ENCODE peak calls at places on chromosome 3, in nine cellular contexts. C is stomach; X is progenitor cell of endocrine pancreas; V is CD8-positive, alpha-beta T cell; L is hepatocyte; O is mammary epithelial cell; E is astrocyte; A is right lobe of liver; S is fibroblast of lung. U is an unnamed sample.

GRCh38 chr3:48561045-48561736 is 2.4 kb downstream of the UCN2 start:
- DNase-seq in X (peak; percentile 56), L (peak; percentile 71), S (peak; percentile 63), A (no peak), V (no peak), E (peak; percentile 39), O (no peak), C (peak; percentile 45), U (no peak)

GRCh38 chr3:53730565-53730964 is 115.7 kb downstream of the CHDH start:
- DNase-seq in S (no peak), A (no peak), X (no peak), C (no peak), L (no peak), O (no peak), V (no peak), E (peak; percentile 26), U (no peak)

GRCh38 chr3:18466136-18466535 is 41.0 kb upstream of the SATB1 start:
- DNase-seq in L (no peak), V (no peak), S (no peak), E (no peak), A (no peak), O (no peak), X (no peak), C (no peak), U (no peak)

GRCh38 chr3:190217081-190217480 is 96.4 kb upstream of the P3H2 start:
- DNase-seq in X (no peak), C (no peak), V (no peak), A (no peak), L (no peak), O (peak; percentile 72), S (peak; percentile 34), E (peak; percentile 45), U (no peak)

GRCh38 chr3:194961555-194961954 is 275.9 kb downstream of the FAM43A start:
- DNase-seq in E (no peak), V (no peak), C (peak; percentile 22), S (no peak), A (no peak), X (no peak), O (no peak), L (no peak), U (peak; percentile 38)

GRCh38 chr3:129439381-129439816 is 349 bp downstream of the MBD4 start:
- DNase-seq in X (peak; percentile 13), S (no peak), C (peak; percentile 45), L (peak; percentile 65), O (peak; percentile 30), A (peak; percentile 75), E (no peak), V (peak; percentile 39), U (no peak)

GRCh38 chr3:43316783-43317460 is 30.6 kb downstream of the SNRK start:
- DNase-seq in E (peak; percentile 16), V (no peak), O (peak; percentile 57), X (no peak), C (no peak), S (no peak), A (no peak), L (no peak), U (no peak)

GRCh38 chr3:127690823-127691452 is 18.2 kb downstream of the ABTB1 start:
- DNase-seq in A (peak; percentile 56), X (no peak), E (peak; percentile 49), L (peak; percentile 73), C (peak; percentile 47), S (peak; percentile 66), O (peak; percentile 66), V (no peak), U (no peak)

GRCh38 chr3:24199305-24199704 is 254.2 kb downstream of the NR1D2 start:
- DNase-seq in O (no peak), S (no peak), C (no peak), L (no peak), V (no peak), A (no peak), X (no peak), E (no peak), U (no peak)

GRCh38 chr3:50815844-50816243 is 141.1 kb downstream of the DOCK3 start:
- DNase-seq in E (no peak), C (no peak), A (no peak), S (no peak), V (no peak), O (peak; percentile 67), L (no peak), X (no peak), U (no peak)

GRCh38 chr3:116256843-116257485 is 188.3 kb downstream of the LSAMP start:
- DNase-seq in X (no peak), A (no peak), O (no peak), S (no peak), L (no peak), V (no peak), C (no peak), E (peak; percentile 6), U (no peak)

GRCh38 chr3:46656778-46657556 is 36.5 kb downstream of the ALS2CL start:
- DNase-seq in S (no peak), V (no peak), E (no peak), O (peak; percentile 31), A (no peak), X (no peak), C (no peak), L (no peak), U (peak; percentile 48)

GRCh38 chr3:143832433-143832832 is 15.8 kb downstream of the SLC9A9 start:
- DNase-seq in O (peak; percentile 86), A (no peak), L (no peak), S (no peak), X (no peak), E (peak; percentile 31), V (no peak), C (no peak), U (no peak)

GRCh38 chr3:4983739-4984510 is 4.7 kb downstream of the BHLHE40 start:
- DNase-seq in V (peak; percentile 63), A (no peak), O (peak; percentile 89), S (peak; percentile 92), X (no peak), L (peak; percentile 74), C (peak; percentile 61), E (peak; percentile 96), U (no peak)

GRCh38 chr3:13614607-13615006 is 65.7 kb downstream of the FBLN2 start:
- DNase-seq in C (no peak), A (no peak), L (no peak), E (no peak), S (no peak), V (no peak), O (no peak), X (no peak), U (no peak)

GRCh38 chr3:169771651-169772529 is 1.3 kb upstream of the MYNN start:
- DNase-seq in V (no peak), S (peak; percentile 89), O (peak; percentile 69), E (peak; percentile 46), L (peak; percentile 87), A (peak; percentile 38), C (peak; percentile 46), X (peak; percentile 50), U (no peak)

GRCh38 chr3:23271876-23272741 is 69.0 kb downstream of the UBE2E2 start:
- DNase-seq in X (no peak), O (no peak), E (no peak), L (no peak), V (no peak), S (peak; percentile 22), A (peak; percentile 43), C (no peak), U (no peak)

GRCh38 chr3:159804726-159805410 is 183.8 kb upstream of the IL12A start:
- DNase-seq in L (peak; percentile 91), S (peak; percentile 91), A (no peak), E (peak; percentile 81), C (peak; percentile 58), X (peak; percentile 44), O (peak; percentile 79), V (no peak), U (peak; percentile 85)
- TF ChIP-seq CTCF in L (peak; percentile 93), S (peak; percentile 99), A (peak; percentile 87), E (peak; percentile 97), C (peak; percentile 76), X (peak; percentile 89), O (peak; percentile 96), V (no peak), U (peak; percentile 96)

DNA sequence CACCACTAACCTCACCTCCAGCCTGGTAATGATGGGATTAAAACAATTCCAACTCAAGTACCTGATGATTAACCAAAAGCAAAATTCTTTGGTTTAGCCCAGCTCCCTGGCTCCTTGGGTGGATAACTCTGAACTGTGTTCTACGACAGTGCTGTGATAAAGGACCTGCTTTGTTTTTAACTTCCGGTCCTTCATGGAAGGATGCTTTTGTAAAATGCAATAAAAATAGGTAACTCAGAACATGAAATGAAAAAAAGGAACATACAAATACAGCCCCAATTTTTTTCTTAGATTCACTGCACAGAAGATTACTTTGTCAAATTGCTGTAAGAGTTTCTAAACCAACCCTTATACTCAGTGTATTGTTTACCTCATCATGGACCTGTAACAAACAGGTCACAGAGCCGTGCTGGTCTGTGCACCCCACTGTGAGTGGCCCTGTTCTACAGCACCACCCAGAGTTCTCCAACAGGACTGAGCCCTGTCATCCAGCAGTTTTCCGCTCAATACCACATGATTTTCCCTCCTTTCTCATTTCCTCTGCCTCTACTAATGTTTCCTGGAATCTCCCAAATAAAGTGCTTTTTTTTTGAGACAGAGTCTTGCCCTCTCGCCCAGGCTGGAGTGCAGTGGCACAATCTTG is 4.9 kb upstream of the PCYT1A start:
- DNase-seq in E (no peak), V (no peak), L (no peak), O (no peak), A (no peak), S (no peak), X (no peak), C (no peak), U (no peak)
- TF ChIP-seq CTCF in E (no peak), V (no peak), L (no peak), O (no peak), A (no peak), S (no peak), X (no peak), C (no peak), U (no peak)

GRCh38 chr3:192818126-192818525 is 90.8 kb upstream of the FGF12 start:
- DNase-seq in A (no peak), L (no peak), E (no peak), S (no peak), O (no peak), C (no peak), X (no peak), V (no peak), U (no peak)

GRCh38 chr3:192817506-192817905 is 90.2 kb upstream of the FGF12 start:
- DNase-seq in A (no peak), X (no peak), O (no peak), C (no peak), S (no peak), L (no peak), V (no peak), E (no peak), U (no peak)

GRCh38 chr3:192821161-192821560 is 93.8 kb upstream of the FGF12 start:
- DNase-seq in O (no peak), E (no peak), S (no peak), L (no peak), A (no peak), X (no peak), C (no peak), V (no peak), U (no peak)

GRCh38 chr3:192817053-192817452 is 89.7 kb upstream of the FGF12 start:
- DNase-seq in E (peak; percentile 75), V (no peak), L (no peak), X (no peak), C (no peak), A (no peak), O (peak; percentile 67), S (peak; percentile 55), U (no peak)

GRCh38 chr3:192819001-192819569 is 91.7 kb upstream of the FGF12 start:
- DNase-seq in V (no peak), O (peak; percentile 89), A (no peak), L (peak; percentile 68), E (peak; percentile 84), S (peak; percentile 75), C (no peak), X (no peak), U (no peak)
- TF ChIP-seq CTCF in V (no peak), O (no peak), A (no peak), L (no peak), E (no peak), S (no peak), C (no peak), X (no peak), U (no peak)

GRCh38 chr3:60948488-60948887 is 302.8 kb downstream of the FHIT start:
- DNase-seq in A (no peak), L (no peak), S (peak; percentile 48), C (no peak), V (no peak), O (peak; percentile 15), X (no peak), E (no peak), U (no peak)
- TF ChIP-seq CTCF in A (peak; percentile 5), L (peak; percentile 35), S (peak; percentile 38), C (no peak), V (no peak), O (no peak), X (peak; percentile 30), E (peak; percentile 38), U (peak; percentile 60)

U was measured in osteocyte.